ENCODE peak calls at places on chromosomes 2 and 18, in seven cellular contexts. O is IMR-90, Y is mesendoderm, D is H1, Z is H9, E is trophoblast cell, H is mesenchymal stem cell. U is an unnamed sample.

GRCh38 chr2:24009367-24009679 is 562 bp upstream of the MFSD2B start:
- DNase-seq in O (no peak), Y (no peak), D (no peak), Z (no peak), E (no peak), H (no peak), U (no peak)

GRCh38 chr2:199861116-199861774 is 10.3 kb upstream of the FTCDNL1 start:
- DNase-seq in O (peak; percentile 38), Y (peak; percentile 25), D (no peak), Z (no peak), E (no peak), H (peak; percentile 24), U (no peak)

GRCh38 chr2:147538088-147538487 is 306.7 kb upstream of the ACVR2A start:
- DNase-seq in O (peak; percentile 19), Y (peak; percentile 61), D (no peak), Z (no peak), E (no peak), H (peak; percentile 82), U (no peak)

GRCh38 chr18:10006261-10006903 is 92.6 kb downstream of the VAPA start:
- DNase-seq in O (peak; percentile 28), Y (peak; percentile 23), D (no peak), Z (no peak), E (no peak), H (peak; percentile 42), U (no peak)

GRCh38 chr2:226661789-226662545 is 137.7 kb downstream of the IRS1 start:
- DNase-seq in O (peak; percentile 93), Y (peak; percentile 46), D (no peak), Z (no peak), E (peak; percentile 71), H (peak; percentile 94), U (no peak)

GRCh38 chr2:38856165-38856564 is 19.6 kb downstream of the DHX57 start:
- DNase-seq in O (peak; percentile 65), Y (no peak), D (no peak), Z (no peak), E (peak; percentile 42), H (peak; percentile 19), U (no peak)

GRCh38 chr2:64067326-64067725 is 48.1 kb upstream of the VPS54 start:
- DNase-seq in O (no peak), Y (peak; percentile 67), D (no peak), Z (no peak), E (no peak), H (no peak), U (no peak)

GRCh38 chr2:195451160-195451559 is 205.9 kb upstream of the SLC39A10 start:
- DNase-seq in O (peak; percentile 43), Y (peak; percentile 5), D (no peak), Z (no peak), E (no peak), H (no peak), U (no peak)

GRCh38 chr2:204544961-204545860 is at the start of gene PARD3B:
- DNase-seq in O (peak; percentile 62), Y (peak; percentile 77), D (no peak), Z (peak; percentile 63), E (peak; percentile 69), H (peak; percentile 72), U (peak; percentile 59)

GRCh38 chr2:217825469-217826235 is 177.1 kb downstream of the TNS1 start:
- DNase-seq in O (no peak), Y (no peak), D (no peak), Z (no peak), E (no peak), H (no peak), U (no peak)

GRCh38 chr2:10876963-10877362 is 34.8 kb upstream of the KCNF1 start:
- DNase-seq in O (no peak), Y (no peak), D (no peak), Z (no peak), E (no peak), H (no peak), U (no peak)

GRCh38 chr2:69716555-69717120 is 25.3 kb upstream of the ANXA4 start:
- DNase-seq in O (peak; percentile 71), Y (peak; percentile 35), D (no peak), Z (no peak), E (no peak), H (no peak), U (no peak)
- H3K18ac ChIP-seq in O (no peak overlapping the region), Y (no peak overlapping the region), D (peak overlapping the region; percentile 86), Z (no peak overlapping the region), E (no peak overlapping the region), H (no peak overlapping the region), U (no peak overlapping the region)

DNA sequence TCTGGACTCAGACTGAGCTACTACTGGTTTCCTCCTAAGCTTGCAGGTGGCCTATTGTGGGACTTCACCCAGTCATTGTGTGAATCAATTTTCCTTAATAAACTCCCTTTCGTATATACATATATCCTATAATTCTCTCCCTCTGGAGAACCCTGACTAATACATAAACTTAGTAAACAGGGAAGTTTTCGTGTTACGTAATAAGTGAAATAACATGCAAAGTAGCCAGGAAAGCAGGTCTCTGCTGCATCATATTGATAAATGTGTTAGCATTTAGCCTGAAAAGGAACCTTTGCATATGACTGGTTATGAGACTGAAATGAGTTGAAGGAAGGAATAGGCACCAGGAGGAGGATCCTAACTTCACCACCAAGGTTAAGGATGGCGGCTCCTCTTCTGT is 527.2 kb upstream of the FAM98A start:
- DNase-seq in O (no peak), Y (no peak), D (no peak), Z (no peak), E (no peak), H (no peak), U (no peak)
- H4K8ac ChIP-seq in O (no peak overlapping the region), Y (no peak overlapping the region), D (no peak overlapping the region), Z (no peak overlapping the region), E (no peak overlapping the region), H (no peak overlapping the region), U (no peak overlapping the region)

GRCh38 chr2:112585873-112586477 is 1.6 kb downstream of the CHCHD5 start:
- DNase-seq in O (no peak), Y (no peak), D (no peak), Z (no peak), E (no peak), H (no peak), U (no peak)

GRCh38 chr2:112584891-112585250 is 462 bp downstream of the CHCHD5 start:
- DNase-seq in O (no peak), Y (no peak), D (no peak), Z (no peak), E (no peak), H (peak; percentile 15), U (no peak)

GRCh38 chr2:112591413-112591812 is 7.0 kb downstream of the CHCHD5 start:
- DNase-seq in O (no peak), Y (no peak), D (no peak), Z (no peak), E (peak; percentile 93), H (no peak), U (no peak)

GRCh38 chr2:112585400-112585799 is 991 bp downstream of the CHCHD5 start:
- DNase-seq in O (no peak), Y (no peak), D (no peak), Z (no peak), E (no peak), H (no peak), U (no peak)

GRCh38 chr2:112588611-112589045 is 4.2 kb downstream of the CHCHD5 start:
- DNase-seq in O (no peak), Y (no peak), D (no peak), Z (no peak), E (no peak), H (no peak), U (no peak)
- H3K18ac ChIP-seq in O (no peak overlapping the region), Y (no peak overlapping the region), D (no peak overlapping the region), Z (no peak overlapping the region), E (no peak overlapping the region), H (no peak overlapping the region), U (no peak overlapping the region)

GRCh38 chr18:76455015-76455676 is 39.9 kb downstream of the ZNF516 start:
- DNase-seq in O (no peak), Y (no peak), D (no peak), Z (no peak), E (no peak), H (peak; percentile 71), U (no peak)
- H4K8ac ChIP-seq in O (no peak overlapping the region), Y (no peak overlapping the region), D (no peak overlapping the region), Z (no peak overlapping the region), E (no peak overlapping the region), H (peak overlapping the region; percentile 10), U (no peak overlapping the region)

GRCh38 chr2:98445167-98445522 is 487 bp downstream of the INPP4A start:
- DNase-seq in O (no peak), Y (no peak), D (no peak), Z (no peak), E (no peak), H (peak; percentile 49), U (no peak)
- H3K18ac ChIP-seq in O (no peak overlapping the region), Y (peak overlapping the region; percentile 98), D (peak overlapping the region; percentile 6), Z (no peak overlapping the region), E (peak overlapping the region; percentile 66), H (peak overlapping the region; percentile 89), U (peak overlapping the region; percentile 77)

DNA sequence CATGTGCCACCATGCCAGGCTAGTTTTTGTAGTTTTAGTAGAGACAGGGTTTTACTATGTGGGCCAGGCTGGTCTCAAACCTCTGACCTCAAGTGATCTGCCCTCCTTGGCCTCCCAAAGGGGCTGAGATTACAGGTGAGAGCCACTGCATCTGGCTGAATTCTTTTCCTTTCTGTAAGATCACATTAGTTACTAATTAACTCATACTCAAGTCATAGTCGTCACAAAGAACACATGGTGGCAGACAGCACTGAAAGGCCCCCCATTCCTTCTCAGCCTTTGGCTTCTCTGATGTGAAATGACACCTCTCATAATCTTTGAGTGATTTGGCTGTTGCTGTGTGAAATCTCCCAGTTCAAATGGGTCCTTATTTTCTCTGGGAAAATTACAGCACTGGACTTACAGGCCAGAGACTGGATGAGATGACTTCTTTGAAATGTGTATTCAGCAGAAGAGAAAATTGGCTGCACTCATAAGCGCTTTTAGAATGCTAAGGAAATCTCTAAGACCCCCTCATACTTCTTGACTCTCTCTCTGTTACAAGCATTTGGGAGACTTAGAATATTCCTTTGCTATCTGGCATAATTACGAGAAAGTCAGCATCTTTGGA is 764.7 kb downstream of the RNF144A start:
- DNase-seq in O (no peak), Y (peak; percentile 13), D (no peak), Z (no peak), E (no peak), H (no peak), U (no peak)
- H4K8ac ChIP-seq in O (no peak overlapping the region), Y (no peak overlapping the region), D (no peak overlapping the region), Z (no peak overlapping the region), E (no peak overlapping the region), H (no peak overlapping the region), U (no peak overlapping the region)

U was measured in neuronal stem cell.